ENCODE peak calls at places on chromosome 15, in four cellular contexts. P is K562, C is HepG2, Y is GM12878. W is an unnamed sample.

GRCh38 chr15:29090617-29091466 is 178.8 kb downstream of the NSMCE3 start:
- DNase-seq in P (peak), C (peak), Y (no peak), W (peak)

GRCh38 chr15:47607750-47608149 is 109.6 kb upstream of the SEMA6D start:
- DNase-seq in P (no peak), C (no peak), Y (no peak), W (no peak)

GRCh38 chr15:31342781-31343626 is 16.4 kb downstream of the KLF13 start:
- DNase-seq in P (no peak), C (no peak), Y (no peak), W (no peak)

GRCh38 chr15:44102675-44103254 is 92.3 kb downstream of the FRMD5 start:
- DNase-seq in P (no peak), C (peak), Y (no peak), W (peak)

GRCh38 chr15:68574051-68574450 is 4.7 kb upstream of the CORO2B start:
- DNase-seq in P (no peak), C (no peak), Y (no peak), W (no peak)

GRCh38 chr15:59923508-59923907 is 80.6 kb upstream of the FOXB1 start:
- DNase-seq in P (no peak), C (no peak), Y (no peak), W (no peak)

GRCh38 chr15:78077053-78077859 is at the start of gene TBC1D2B:
- DNase-seq in P (peak), C (no peak), Y (no peak), W (no peak)

GRCh38 chr15:80512729-80513670 is 108.8 kb downstream of the ARNT2 start:
- DNase-seq in P (no peak), C (peak), Y (no peak), W (peak)

GRCh38 chr15:38038659-38039442 is 104.4 kb downstream of the TMCO5A start:
- DNase-seq in P (no peak), C (no peak), Y (no peak), W (no peak)

GRCh38 chr15:76175442-76175841 is 115.7 kb downstream of the TMEM266 start:
- DNase-seq in P (no peak), C (no peak), Y (no peak), W (no peak)

GRCh38 chr15:42215854-42216829 is 8.0 kb upstream of the VPS39 start:
- DNase-seq in P (no peak), C (no peak), Y (no peak), W (no peak)

GRCh38 chr15:93617443-93617842 is 528.4 kb upstream of the RGMA start:
- DNase-seq in P (no peak), C (no peak), Y (no peak), W (no peak)

GRCh38 chr15:39157902-39158301 is 423.0 kb upstream of the THBS1 start:
- DNase-seq in P (no peak), C (no peak), Y (no peak), W (no peak)

GRCh38 chr15:70235347-70235746 is 137.6 kb upstream of the TLE3 start:
- DNase-seq in P (no peak), C (no peak), Y (no peak), W (no peak)

GRCh38 chr15:48559270-48559669 is 86.2 kb downstream of the FBN1 start:
- DNase-seq in P (no peak), C (no peak), Y (no peak), W (no peak)

GRCh38 chr15:52172869-52173268 is 18.3 kb downstream of the GNB5 start:
- DNase-seq in P (no peak), C (no peak), Y (no peak), W (no peak)

GRCh38 chr15:50244153-50244552 is 21.4 kb downstream of the HDC start:
- DNase-seq in P (no peak), C (peak), Y (no peak), W (no peak)

GRCh38 chr15:33188654-33189257 is 5.8 kb downstream of the FMN1 start:
- DNase-seq in P (no peak), C (no peak), Y (peak), W (no peak)

GRCh38 chr15:53836618-53837017 is 77.2 kb upstream of the WDR72 start:
- DNase-seq in P (no peak), C (peak), Y (no peak), W (no peak)

GRCh38 chr15:83106994-83107840 is at the start of gene TM6SF1:
- DNase-seq in P (peak), C (no peak), Y (no peak), W (no peak)

GRCh38 chr15:68623301-68623892 is 44.6 kb downstream of the CORO2B start:
- DNase-seq in P (no peak), C (no peak), Y (no peak), W (no peak)

GRCh38 chr15:35507932-35508638 is 37.9 kb downstream of the DPH6 start:
- DNase-seq in P (no peak), C (no peak), Y (no peak), W (no peak)

GRCh38 chr15:70955151-70955550 is 62.5 kb downstream of the LRRC49 start:
- DNase-seq in P (no peak), C (no peak), Y (no peak), W (no peak)

GRCh38 chr15:31801152-31801551 is 229.2 kb upstream of the CHRNA7 start:
- DNase-seq in P (no peak), C (no peak), Y (no peak), W (no peak)

GRCh38 chr15:62021991-62022600 is 38.2 kb downstream of the VPS13C start:
- DNase-seq in P (peak), C (peak), Y (no peak), W (peak)

GRCh38 chr15:66565731-66566130 is at the start of gene LCTL:
- DNase-seq in P (peak), C (peak), Y (no peak), W (no peak)

GRCh38 chr15:62769604-62770003 is 272.9 kb upstream of the TPM1 start:
- DNase-seq in P (no peak), C (no peak), Y (no peak), W (peak)

GRCh38 chr15:34876640-34877039 is 81.3 kb upstream of the ACTC1 start:
- DNase-seq in P (no peak), C (no peak), Y (no peak), W (no peak)

GRCh38 chr15:76116138-76116885 is 56.5 kb downstream of the TMEM266 start:
- DNase-seq in P (no peak), C (no peak), Y (no peak), W (no peak)

GRCh38 chr15:58562135-58562534 is 130.3 kb downstream of the LIPC start:
- DNase-seq in P (no peak), C (no peak), Y (no peak), W (no peak)

GRCh38 chr15:96361309-96362000 is 31.0 kb downstream of the NR2F2 start:
- DNase-seq in P (no peak), C (no peak), Y (no peak), W (no peak)

GRCh38 chr15:96359371-96359771 is 28.9 kb downstream of the NR2F2 start:
- DNase-seq in P (no peak), C (no peak), Y (no peak), W (no peak)

GRCh38 chr15:96360581-96361308 is 30.2 kb downstream of the NR2F2 start:
- DNase-seq in P (no peak), C (no peak), Y (no peak), W (no peak)

GRCh38 chr15:96358795-96359190 is 28.3 kb downstream of the NR2F2 start:
- DNase-seq in P (no peak), C (no peak), Y (no peak), W (no peak)

DNA sequence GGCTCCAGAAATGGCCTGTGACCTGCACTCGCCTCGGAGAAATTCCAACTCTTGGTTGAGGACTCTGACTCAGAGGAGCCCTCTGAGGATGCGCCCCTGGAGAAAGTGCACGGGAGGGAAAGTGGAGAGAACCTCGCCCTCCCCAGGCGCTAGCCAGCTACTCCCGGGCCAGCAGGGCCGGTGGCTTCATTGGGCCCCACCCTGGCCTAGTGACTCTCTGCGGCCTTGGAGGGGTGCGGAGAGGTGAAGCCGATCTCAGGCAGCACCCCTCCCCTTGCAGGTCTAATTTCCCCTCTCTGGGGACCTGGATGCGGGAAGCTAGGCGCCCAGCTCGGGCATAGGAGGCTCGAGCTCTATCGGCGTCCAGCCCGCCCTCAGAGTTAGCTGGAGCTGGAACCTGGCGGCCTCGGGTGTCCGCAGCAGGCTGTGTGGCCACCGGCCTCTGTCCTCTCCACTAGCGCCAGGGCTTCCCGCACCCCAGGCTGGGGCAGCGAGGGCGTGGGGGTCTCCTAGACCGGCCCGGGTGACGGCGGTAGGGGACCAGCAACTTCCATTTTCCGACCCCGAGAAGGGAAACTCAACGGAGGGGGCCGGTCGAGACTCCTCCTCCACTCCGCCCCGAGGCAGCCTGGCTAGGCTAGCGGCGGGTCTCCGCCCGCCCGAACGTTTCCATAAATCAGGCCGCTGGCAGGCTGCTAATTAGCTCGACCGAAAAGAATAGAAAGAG is 29.4 kb downstream of the NR2F2 start:
- DNase-seq in P (no peak), C (no peak), Y (no peak), W (no peak)
- TF ChIP-seq ZBTB33 in P (peak), C (no peak), Y (no peak), W (no peak)

GRCh38 chr15:64102497-64102896 is 6.7 kb downstream of the SNX1 start:
- DNase-seq in P (no peak), C (no peak), Y (no peak), W (no peak)

GRCh38 chr15:64101018-64101417 is 5.2 kb downstream of the SNX1 start:
- DNase-seq in P (no peak), C (no peak), Y (no peak), W (no peak)

GRCh38 chr15:64099379-64099778 is 3.6 kb downstream of the SNX1 start:
- DNase-seq in P (no peak), C (no peak), Y (no peak), W (no peak)

GRCh38 chr15:64107337-64107736 is 11.6 kb downstream of the SNX1 start:
- DNase-seq in P (no peak), C (no peak), Y (no peak), W (no peak)

DNA sequence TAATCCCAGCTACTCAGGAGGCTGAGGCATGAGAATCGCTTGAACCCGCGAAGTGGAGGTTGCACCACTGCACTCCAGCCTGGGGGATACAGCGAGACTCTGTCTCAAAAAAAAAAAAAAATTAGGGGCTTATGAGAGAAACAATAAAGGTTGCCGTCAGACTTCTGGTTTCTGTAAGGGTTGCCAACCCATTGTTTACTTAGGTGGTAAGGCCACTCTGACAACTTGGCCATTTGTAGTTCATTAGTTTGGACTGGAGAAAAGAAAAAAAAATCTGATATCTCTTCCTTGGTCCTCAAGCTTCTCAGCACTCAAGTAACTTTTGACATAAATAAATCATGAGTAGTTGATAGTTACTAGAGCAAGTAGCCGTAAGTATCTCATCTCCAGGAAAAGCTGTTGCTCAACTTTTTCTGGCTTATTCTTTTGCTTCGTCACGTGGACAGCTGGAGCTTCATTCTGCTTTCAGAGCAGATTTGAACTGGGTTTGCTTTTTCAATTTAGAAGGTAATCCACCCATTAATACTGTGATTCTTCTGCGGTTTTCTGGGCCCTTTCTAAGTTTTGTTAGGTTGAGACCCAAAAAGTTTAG is 9.4 kb downstream of the SNX1 start:
- DNase-seq in P (no peak), C (no peak), Y (no peak), W (no peak)
- TF ChIP-seq ZNF274 in P (no peak), C (no peak), Y (no peak), W (no peak)

DNA sequence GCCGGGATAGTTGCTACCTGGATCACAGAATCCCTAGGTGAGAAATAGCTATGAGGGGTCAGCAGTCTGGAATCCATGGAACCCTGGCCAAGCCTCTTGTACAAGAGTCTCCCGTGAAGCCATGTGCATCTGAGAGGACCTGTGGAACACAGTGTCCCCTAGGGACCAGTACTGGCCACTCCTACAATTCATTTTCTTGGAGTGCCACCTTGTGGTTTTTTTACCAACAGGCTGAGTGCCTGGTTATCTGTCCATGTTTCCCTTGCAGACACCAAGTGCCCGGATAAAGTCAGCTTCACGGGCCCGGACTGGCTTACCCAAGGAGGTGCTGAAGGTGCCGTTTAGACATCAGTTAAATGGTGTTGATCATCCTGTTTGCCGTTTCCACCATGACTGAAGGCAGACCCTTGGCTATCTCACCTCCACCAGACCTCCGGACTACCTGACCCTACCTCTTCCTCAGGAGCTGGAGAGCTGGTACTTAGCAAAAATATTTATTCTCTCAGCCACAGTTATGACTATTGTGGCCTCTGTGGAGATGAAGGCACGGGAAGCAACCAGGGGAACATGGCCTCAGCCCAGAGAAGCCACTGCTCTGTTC is 93.9 kb downstream of the RBPMS2 start:
- DNase-seq in P (peak), C (peak), Y (no peak), W (peak)
- TF ChIP-seq POLR2AphosphoS5 in P (no peak), C (no peak), Y (no peak), W (no peak)

DNA sequence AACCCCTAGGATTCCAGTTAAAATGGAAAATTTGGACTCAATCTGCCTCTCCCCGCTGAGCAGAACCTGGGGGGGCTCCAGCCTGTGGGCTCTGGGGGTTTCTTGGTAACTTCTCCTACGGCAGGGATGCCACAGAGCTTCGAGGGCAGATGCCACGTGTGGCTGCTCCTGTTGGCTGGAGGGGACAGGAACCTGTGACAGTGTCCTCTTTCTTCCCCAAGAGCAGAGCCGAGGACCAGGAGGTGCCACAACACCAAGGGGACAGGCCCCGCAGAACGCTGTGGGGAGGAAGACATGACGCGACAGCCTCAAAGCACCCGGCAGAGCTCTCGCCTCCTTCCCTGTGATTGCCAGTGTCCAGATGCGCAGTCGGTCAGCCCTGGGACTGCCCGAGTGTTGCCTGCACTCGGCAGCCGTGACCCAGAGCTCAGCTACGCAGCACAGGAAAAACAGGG is 132.0 kb upstream of the MEF2A start:
- DNase-seq in P (no peak), C (no peak), Y (no peak), W (no peak)
- TF ChIP-seq ZBTB33 in P (no peak), C (no peak), Y (no peak), W (no peak)

DNA sequence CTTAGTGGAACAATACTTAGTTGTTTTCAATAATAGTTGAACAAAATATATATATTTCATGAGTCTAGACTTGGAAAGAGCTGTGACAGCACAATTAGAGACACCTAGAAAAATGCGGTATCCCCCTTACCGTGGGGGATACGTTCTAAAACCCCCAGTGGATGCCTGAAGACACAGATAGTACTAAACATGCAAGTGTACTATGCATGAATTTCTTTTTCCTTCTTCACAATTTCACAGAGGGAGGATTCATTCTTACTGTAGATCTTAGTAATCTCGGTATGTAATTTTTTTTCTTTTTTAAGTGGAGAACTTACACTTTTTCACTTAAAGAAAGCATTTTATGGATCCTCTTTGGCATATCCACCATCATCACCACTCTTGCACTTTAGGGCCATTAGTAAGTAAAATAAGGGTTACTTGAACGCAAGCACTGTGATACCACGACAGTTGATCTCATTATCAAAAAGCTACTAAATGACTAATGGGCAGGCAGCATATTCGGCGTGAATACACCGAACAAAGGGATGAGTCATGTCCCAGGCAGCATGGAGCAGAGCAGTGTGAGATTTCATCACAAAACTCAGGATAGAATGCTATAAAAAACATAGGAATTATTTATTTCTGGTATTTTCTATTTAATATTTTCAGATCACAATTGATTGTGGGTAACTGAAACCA is 72.3 kb upstream of the ZNF280D start:
- DNase-seq in P (no peak), C (no peak), Y (no peak), W (peak)
- TF ChIP-seq ZNF274 in P (no peak), C (no peak), Y (no peak), W (no peak)

DNA sequence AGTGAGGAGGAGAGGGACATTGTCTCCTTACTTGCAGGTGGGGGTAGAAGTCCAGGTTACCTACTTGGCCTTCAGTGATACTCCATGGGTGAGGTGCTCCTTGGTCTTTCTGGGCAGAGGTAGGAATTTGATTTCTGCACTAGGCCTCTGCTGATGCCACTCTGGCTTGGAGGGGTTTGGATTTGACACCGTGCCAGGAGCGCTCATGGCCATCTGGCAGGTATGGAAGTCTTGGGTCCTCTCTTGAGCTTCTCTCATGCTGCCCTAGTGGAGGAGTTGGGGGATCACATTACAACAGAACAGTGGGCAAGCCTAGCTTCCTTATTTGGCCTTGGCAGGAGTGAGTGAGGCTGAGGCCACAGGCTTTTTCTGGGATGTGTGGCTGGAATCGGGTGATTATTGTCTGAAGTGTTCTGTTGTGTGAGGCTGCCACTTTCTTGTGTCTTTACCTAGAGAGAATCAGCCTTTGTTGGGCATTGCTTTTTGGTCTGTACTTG is 525.0 kb downstream of the GABRG3 start:
- DNase-seq in P (no peak), C (no peak), Y (no peak), W (no peak)
- TF ChIP-seq POLR2AphosphoS5 in P (no peak), C (no peak), Y (no peak), W (no peak)

GRCh38 chr15:92226020-92226612 is 167.6 kb upstream of the ST8SIA2 start:
- DNase-seq in P (peak), C (peak), Y (no peak), W (peak)
- TF ChIP-seq ZBTB33 in P (no peak), C (no peak), Y (no peak), W (no peak)